ENCODE peak calls at places on chromosomes 7 and 10, in seven cellular contexts. One of them, this sample, is unnamed.

GRCh38 chr7:153005750-153006149 is 246.2 kb downstream of the ACTR3B start:
- DNase-seq in HCT116: no peak
- DNase-seq in SK-N-SH: no peak
- DNase-seq in GM12878: no peak
- DNase-seq in H1: no peak
- DNase-seq in GM23338: no peak
- DNase-seq in stomach: no peak
- DNase-seq in this sample: no peak

GRCh38 chr7:1883031-1883761 is 213.1 kb downstream of the ELFN1 start:
- DNase-seq in HCT116: peak; percentile 68
- DNase-seq in SK-N-SH: no peak
- DNase-seq in GM12878: no peak
- DNase-seq in H1: peak; percentile 60
- DNase-seq in GM23338: no peak
- DNase-seq in stomach: no peak
- DNase-seq in this sample: no peak

GRCh38 chr10:126376956-126377355 is 11.3 kb downstream of the ADAM12 start:
- DNase-seq in HCT116: no peak
- DNase-seq in SK-N-SH: no peak
- DNase-seq in GM12878: no peak
- DNase-seq in H1: no peak
- DNase-seq in GM23338: no peak
- DNase-seq in stomach: no peak
- DNase-seq in this sample: no peak

GRCh38 chr7:69898189-69898588 is 299.9 kb downstream of the AUTS2 start:
- DNase-seq in HCT116: no peak
- DNase-seq in SK-N-SH: no peak
- DNase-seq in GM12878: peak; percentile 76
- DNase-seq in H1: no peak
- DNase-seq in GM23338: no peak
- DNase-seq in stomach: no peak
- DNase-seq in this sample: no peak

GRCh38 chr7:129273936-129274335 is 49.1 kb downstream of the AHCYL2 start:
- DNase-seq in HCT116: no peak
- DNase-seq in SK-N-SH: no peak
- DNase-seq in GM12878: no peak
- DNase-seq in H1: no peak
- DNase-seq in GM23338: no peak
- DNase-seq in stomach: no peak
- DNase-seq in this sample: no peak

GRCh38 chr10:132707776-132708171 is 78.2 kb downstream of the NKX6-2 start:
- DNase-seq in HCT116: no peak
- DNase-seq in SK-N-SH: no peak
- DNase-seq in GM12878: no peak
- DNase-seq in H1: no peak
- DNase-seq in GM23338: no peak
- DNase-seq in stomach: no peak
- DNase-seq in this sample: no peak

GRCh38 chr10:58967551-58968418 is 208.7 kb upstream of the PHYHIPL start:
- DNase-seq in HCT116: no peak
- DNase-seq in SK-N-SH: peak; percentile 58
- DNase-seq in GM12878: no peak
- DNase-seq in H1: peak; percentile 64
- DNase-seq in GM23338: peak; percentile 89
- DNase-seq in stomach: peak; percentile 31
- DNase-seq in this sample: no peak

GRCh38 chr10:127614484-127614883 is 65.4 kb downstream of the NPS start:
- DNase-seq in HCT116: no peak
- DNase-seq in SK-N-SH: no peak
- DNase-seq in GM12878: no peak
- DNase-seq in H1: no peak
- DNase-seq in GM23338: no peak
- DNase-seq in stomach: no peak
- DNase-seq in this sample: no peak

GRCh38 chr7:107563072-107563760 is 504 bp downstream of the COG5 start:
- DNase-seq in HCT116: peak; percentile 44
- DNase-seq in SK-N-SH: peak; percentile 82
- DNase-seq in GM12878: no peak
- DNase-seq in H1: no peak
- DNase-seq in GM23338: peak; percentile 74
- DNase-seq in stomach: peak; percentile 62
- DNase-seq in this sample: peak; percentile 92

GRCh38 chr7:5638994-5639393 is 142.5 kb downstream of the RNF216 start:
- DNase-seq in HCT116: no peak
- DNase-seq in SK-N-SH: no peak
- DNase-seq in GM12878: no peak
- DNase-seq in H1: no peak
- DNase-seq in GM23338: peak; percentile 42
- DNase-seq in stomach: no peak
- DNase-seq in this sample: no peak
- H3K36me3 ChIP-seq in HCT116: peaks cover 25% of the 10 kb centered on the region
- H3K36me3 ChIP-seq in SK-N-SH: peaks cover 14% of the 10 kb centered on the region
- H3K36me3 ChIP-seq in GM12878: peaks cover 6% of the 10 kb centered on the region
- H3K36me3 ChIP-seq in H1: no peaks in the 10 kb centered on the region
- H3K36me3 ChIP-seq in GM23338: peaks cover 7% of the 10 kb centered on the region
- H3K36me3 ChIP-seq in stomach: peaks cover 24% of the 10 kb centered on the region
- H3K36me3 ChIP-seq in this sample: peaks cover 3% of the 10 kb centered on the region

GRCh38 chr7:100075418-100075817 is 6.1 kb downstream of the ZNF3 start:
- DNase-seq in HCT116: no peak
- DNase-seq in SK-N-SH: no peak
- DNase-seq in GM12878: no peak
- DNase-seq in H1: no peak
- DNase-seq in GM23338: no peak
- DNase-seq in stomach: no peak
- DNase-seq in this sample: no peak

GRCh38 chr7:100072462-100072861 is 9.1 kb downstream of the ZNF3 start:
- DNase-seq in HCT116: no peak
- DNase-seq in SK-N-SH: no peak
- DNase-seq in GM12878: no peak
- DNase-seq in H1: no peak
- DNase-seq in GM23338: no peak
- DNase-seq in stomach: no peak
- DNase-seq in this sample: no peak

GRCh38 chr7:100066953-100067352 is 14.6 kb downstream of the ZNF3 start:
- DNase-seq in HCT116: no peak
- DNase-seq in SK-N-SH: no peak
- DNase-seq in GM12878: no peak
- DNase-seq in H1: no peak
- DNase-seq in GM23338: no peak
- DNase-seq in stomach: no peak
- DNase-seq in this sample: no peak

GRCh38 chr7:100069991-100070390 is 11.5 kb downstream of the ZNF3 start:
- DNase-seq in HCT116: no peak
- DNase-seq in SK-N-SH: no peak
- DNase-seq in GM12878: no peak
- DNase-seq in H1: no peak
- DNase-seq in GM23338: no peak
- DNase-seq in stomach: no peak
- DNase-seq in this sample: no peak

DNA sequence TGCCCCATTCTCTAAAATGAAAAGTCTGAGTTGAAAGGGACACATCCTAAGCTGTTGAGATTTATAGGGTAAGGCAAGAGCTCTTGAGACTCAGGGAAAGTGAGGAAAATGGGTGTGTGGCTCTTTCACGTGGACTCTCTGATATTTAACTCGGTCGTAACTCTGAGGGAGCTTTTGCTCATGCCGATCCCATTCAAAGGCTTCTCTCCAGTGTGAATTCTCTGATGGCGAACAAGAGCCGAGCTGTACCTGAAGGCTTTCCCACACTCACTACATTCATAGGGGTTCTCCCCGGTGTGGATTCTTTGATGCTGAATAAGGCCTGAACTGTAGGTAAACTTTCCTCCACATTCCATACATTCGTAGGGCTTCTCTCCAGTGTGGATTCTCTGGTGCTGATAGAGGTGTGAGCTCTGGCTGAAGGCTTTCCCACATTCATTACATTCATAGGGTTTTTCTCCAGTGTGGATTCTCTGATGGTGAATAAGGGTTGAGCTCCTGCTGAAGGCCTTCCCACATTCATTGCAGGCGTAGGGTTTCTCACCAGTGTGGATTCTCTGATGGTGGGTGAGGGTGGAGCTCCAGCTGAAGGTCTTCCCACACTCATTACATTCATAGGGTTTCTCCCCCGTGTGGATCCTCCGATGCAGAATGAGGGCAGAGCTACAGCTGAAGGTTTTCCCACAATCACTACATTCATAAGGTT is 10.4 kb downstream of the ZNF3 start:
- DNase-seq in HCT116: no peak
- DNase-seq in SK-N-SH: no peak
- DNase-seq in GM12878: no peak
- DNase-seq in H1: no peak
- DNase-seq in GM23338: no peak
- DNase-seq in stomach: no peak
- DNase-seq in this sample: no peak
- TF ChIP-seq POLR2AphosphoS5 in HCT116: no peak
- TF ChIP-seq POLR2AphosphoS5 in SK-N-SH: peak; percentile 9
- TF ChIP-seq POLR2AphosphoS5 in GM12878: peak; percentile 39
- TF ChIP-seq POLR2AphosphoS5 in H1: peak; percentile 32
- TF ChIP-seq POLR2AphosphoS5 in GM23338: no peak
- TF ChIP-seq POLR2AphosphoS5 in stomach: no peak
- TF ChIP-seq POLR2AphosphoS5 in this sample: no peak

GRCh38 chr10:18635995-18636394 is 15.4 kb downstream of the NSUN6 start:
- DNase-seq in HCT116: no peak
- DNase-seq in SK-N-SH: no peak
- DNase-seq in GM12878: no peak
- DNase-seq in H1: no peak
- DNase-seq in GM23338: no peak
- DNase-seq in stomach: no peak
- DNase-seq in this sample: no peak
- H3K36me3 ChIP-seq in HCT116: no peaks in the 10 kb centered on the region
- H3K36me3 ChIP-seq in SK-N-SH: no peaks in the 10 kb centered on the region
- H3K36me3 ChIP-seq in GM12878: no peaks in the 10 kb centered on the region
- H3K36me3 ChIP-seq in H1: no peaks in the 10 kb centered on the region
- H3K36me3 ChIP-seq in GM23338: no peaks in the 10 kb centered on the region
- H3K36me3 ChIP-seq in stomach: no peaks in the 10 kb centered on the region
- H3K36me3 ChIP-seq in this sample: no peaks in the 10 kb centered on the region

GRCh38 chr7:50720295-50720694 is 62.4 kb downstream of the GRB10 start:
- DNase-seq in HCT116: no peak
- DNase-seq in SK-N-SH: no peak
- DNase-seq in GM12878: no peak
- DNase-seq in H1: no peak
- DNase-seq in GM23338: no peak
- DNase-seq in stomach: no peak
- DNase-seq in this sample: no peak
- TF ChIP-seq POLR2AphosphoS5 in HCT116: no peak
- TF ChIP-seq POLR2AphosphoS5 in SK-N-SH: no peak
- TF ChIP-seq POLR2AphosphoS5 in GM12878: no peak
- TF ChIP-seq POLR2AphosphoS5 in H1: no peak
- TF ChIP-seq POLR2AphosphoS5 in GM23338: no peak
- TF ChIP-seq POLR2AphosphoS5 in stomach: no peak
- TF ChIP-seq POLR2AphosphoS5 in this sample: no peak

GRCh38 chr7:75066521-75066920 is 7.1 kb downstream of the RCC1L start:
- DNase-seq in HCT116: no peak
- DNase-seq in SK-N-SH: no peak
- DNase-seq in GM12878: no peak
- DNase-seq in H1: no peak
- DNase-seq in GM23338: no peak
- DNase-seq in stomach: no peak
- DNase-seq in this sample: no peak
- H3K36me3 ChIP-seq in HCT116: peaks cover 22% of the 10 kb centered on the region
- H3K36me3 ChIP-seq in SK-N-SH: peaks cover 32% of the 10 kb centered on the region
- H3K36me3 ChIP-seq in GM12878: peaks cover 6% of the 10 kb centered on the region
- H3K36me3 ChIP-seq in H1: peaks cover 35% of the 10 kb centered on the region
- H3K36me3 ChIP-seq in GM23338: peaks cover 19% of the 10 kb centered on the region
- H3K36me3 ChIP-seq in stomach: peaks cover 68% of the 10 kb centered on the region
- H3K36me3 ChIP-seq in this sample: no peaks in the 10 kb centered on the region

GRCh38 chr10:5765617-5766016 is 47.6 kb downstream of the GDI2 start:
- DNase-seq in HCT116: no peak
- DNase-seq in SK-N-SH: no peak
- DNase-seq in GM12878: no peak
- DNase-seq in H1: no peak
- DNase-seq in GM23338: no peak
- DNase-seq in stomach: no peak
- DNase-seq in this sample: no peak

GRCh38 chr10:5761220-5761619 is 52.0 kb downstream of the GDI2 start:
- DNase-seq in HCT116: no peak
- DNase-seq in SK-N-SH: no peak
- DNase-seq in GM12878: no peak
- DNase-seq in H1: no peak
- DNase-seq in GM23338: no peak
- DNase-seq in stomach: no peak
- DNase-seq in this sample: no peak

GRCh38 chr10:5764422-5765297 is 48.6 kb downstream of the GDI2 start:
- DNase-seq in HCT116: no peak
- DNase-seq in SK-N-SH: no peak
- DNase-seq in GM12878: no peak
- DNase-seq in H1: no peak
- DNase-seq in GM23338: no peak
- DNase-seq in stomach: no peak
- DNase-seq in this sample: no peak

GRCh38 chr10:5762531-5762930 is 50.7 kb downstream of the GDI2 start:
- DNase-seq in HCT116: no peak
- DNase-seq in SK-N-SH: no peak
- DNase-seq in GM12878: no peak
- DNase-seq in H1: no peak
- DNase-seq in GM23338: no peak
- DNase-seq in stomach: no peak
- DNase-seq in this sample: no peak

DNA sequence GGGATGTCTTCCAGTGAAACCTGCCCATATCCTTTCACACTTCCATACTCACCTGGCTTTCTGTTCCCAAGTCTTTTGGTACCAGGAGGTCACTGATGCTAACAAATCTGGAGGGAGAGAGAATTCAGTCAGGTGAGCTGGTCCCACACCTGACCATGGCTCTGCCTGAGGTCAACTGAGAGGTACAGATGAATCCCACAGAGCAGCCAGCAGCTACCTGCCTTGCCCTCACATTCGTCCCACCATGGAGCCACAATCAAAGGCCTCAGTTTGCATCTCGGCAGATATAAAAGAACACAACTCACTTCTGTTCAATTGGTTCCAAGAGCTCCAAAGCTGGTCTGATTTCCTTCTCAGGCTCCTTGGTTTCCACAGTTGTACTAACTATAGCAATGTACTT is 47.0 kb downstream of the GDI2 start:
- DNase-seq in HCT116: no peak
- DNase-seq in SK-N-SH: no peak
- DNase-seq in GM12878: no peak
- DNase-seq in H1: no peak
- DNase-seq in GM23338: no peak
- DNase-seq in stomach: no peak
- DNase-seq in this sample: no peak
- TF ChIP-seq POLR2AphosphoS5 in HCT116: no peak
- TF ChIP-seq POLR2AphosphoS5 in SK-N-SH: no peak
- TF ChIP-seq POLR2AphosphoS5 in GM12878: no peak
- TF ChIP-seq POLR2AphosphoS5 in H1: peak; percentile 66
- TF ChIP-seq POLR2AphosphoS5 in GM23338: peak; percentile 35
- TF ChIP-seq POLR2AphosphoS5 in stomach: no peak
- TF ChIP-seq POLR2AphosphoS5 in this sample: no peak

DNA sequence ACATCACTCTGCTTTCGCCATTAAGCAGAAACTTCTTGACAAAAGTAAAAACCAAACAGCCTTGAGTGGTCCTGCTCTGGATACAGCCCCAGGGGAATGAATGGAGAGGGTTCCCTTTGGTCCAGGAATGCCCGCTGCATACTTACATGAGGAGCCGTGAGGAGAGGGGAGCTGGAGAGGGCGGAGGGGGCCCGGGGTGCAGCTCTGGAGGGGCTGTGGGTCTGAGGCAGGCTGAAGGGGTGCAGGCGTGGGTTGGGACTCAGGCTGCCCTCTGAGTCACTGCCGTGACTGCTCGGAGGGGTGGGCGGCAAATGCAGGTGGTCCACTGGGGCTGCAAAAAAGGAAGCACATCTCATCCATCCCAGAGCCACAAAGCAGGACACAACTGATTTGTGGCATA is 61.3 kb upstream of the DGKI start:
- DNase-seq in HCT116: no peak
- DNase-seq in SK-N-SH: no peak
- DNase-seq in GM12878: no peak
- DNase-seq in H1: no peak
- DNase-seq in GM23338: no peak
- DNase-seq in stomach: no peak
- DNase-seq in this sample: no peak
- H3K36me3 ChIP-seq in HCT116: no peaks in the 10 kb centered on the region
- H3K36me3 ChIP-seq in SK-N-SH: peaks cover 63% of the 10 kb centered on the region
- H3K36me3 ChIP-seq in GM12878: peaks cover 26% of the 10 kb centered on the region
- H3K36me3 ChIP-seq in H1: peaks cover 60% of the 10 kb centered on the region
- H3K36me3 ChIP-seq in GM23338: peaks cover 57% of the 10 kb centered on the region
- H3K36me3 ChIP-seq in stomach: peaks cover 32% of the 10 kb centered on the region
- H3K36me3 ChIP-seq in this sample: no peaks in the 10 kb centered on the region

This sample was measured in vagina.